ENCODE peak calls at places on chromosomes 6 and 20, in nine cellular contexts. One of them, this sample, is unnamed.

GRCh38 chr20:52494244-52494643 is 302.7 kb upstream of the ZFP64 start:
- DNase-seq in hippocampal formation: no peak
- DNase-seq in stimulated activated CD4-positive, alpha-beta T cell treated with anti-CD3 and anti-CD28 coated beads, Interleukin-2, amount 100 ng/mL, for 48 hours: peak
- DNase-seq in CD8-positive, alpha-beta T cell: peak
- DNase-seq in AG09319: peak
- DNase-seq in occipital lobe: no peak
- DNase-seq in GM20000: no peak
- DNase-seq in cerebellar cortex: no peak
- DNase-seq in skeletal muscle cell: peak
- DNase-seq in this sample: no peak

GRCh38 chr6:34795836-34796425 is 4.0 kb downstream of the BLTP3A start:
- DNase-seq in hippocampal formation: no peak
- DNase-seq in stimulated activated CD4-positive, alpha-beta T cell treated with anti-CD3 and anti-CD28 coated beads, Interleukin-2, amount 100 ng/mL, for 48 hours: no peak
- DNase-seq in CD8-positive, alpha-beta T cell: no peak
- DNase-seq in AG09319: no peak
- DNase-seq in occipital lobe: no peak
- DNase-seq in GM20000: no peak
- DNase-seq in cerebellar cortex: no peak
- DNase-seq in skeletal muscle cell: no peak
- DNase-seq in this sample: no peak

GRCh38 chr20:35698298-35699126 is 640 bp downstream of the NFS1 start:
- DNase-seq in hippocampal formation: no peak
- DNase-seq in stimulated activated CD4-positive, alpha-beta T cell treated with anti-CD3 and anti-CD28 coated beads, Interleukin-2, amount 100 ng/mL, for 48 hours: no peak
- DNase-seq in CD8-positive, alpha-beta T cell: no peak
- DNase-seq in AG09319: no peak
- DNase-seq in occipital lobe: no peak
- DNase-seq in GM20000: no peak
- DNase-seq in cerebellar cortex: peak
- DNase-seq in skeletal muscle cell: no peak
- DNase-seq in this sample: no peak

GRCh38 chr20:40442181-40442963 is 246.7 kb downstream of the MAFB start:
- DNase-seq in hippocampal formation: no peak
- DNase-seq in stimulated activated CD4-positive, alpha-beta T cell treated with anti-CD3 and anti-CD28 coated beads, Interleukin-2, amount 100 ng/mL, for 48 hours: no peak
- DNase-seq in CD8-positive, alpha-beta T cell: no peak
- DNase-seq in AG09319: no peak
- DNase-seq in occipital lobe: no peak
- DNase-seq in GM20000: no peak
- DNase-seq in cerebellar cortex: no peak
- DNase-seq in skeletal muscle cell: no peak
- DNase-seq in this sample: no peak

GRCh38 chr6:52493669-52494068 is 73.5 kb downstream of the EFHC1 start:
- DNase-seq in hippocampal formation: no peak
- DNase-seq in stimulated activated CD4-positive, alpha-beta T cell treated with anti-CD3 and anti-CD28 coated beads, Interleukin-2, amount 100 ng/mL, for 48 hours: no peak
- DNase-seq in CD8-positive, alpha-beta T cell: no peak
- DNase-seq in AG09319: no peak
- DNase-seq in occipital lobe: no peak
- DNase-seq in GM20000: peak
- DNase-seq in cerebellar cortex: no peak
- DNase-seq in skeletal muscle cell: no peak
- DNase-seq in this sample: no peak

GRCh38 chr20:10864076-10864672 is 190.4 kb upstream of the JAG1 start:
- DNase-seq in hippocampal formation: no peak
- DNase-seq in stimulated activated CD4-positive, alpha-beta T cell treated with anti-CD3 and anti-CD28 coated beads, Interleukin-2, amount 100 ng/mL, for 48 hours: no peak
- DNase-seq in CD8-positive, alpha-beta T cell: no peak
- DNase-seq in AG09319: peak
- DNase-seq in occipital lobe: no peak
- DNase-seq in GM20000: no peak
- DNase-seq in cerebellar cortex: no peak
- DNase-seq in skeletal muscle cell: no peak
- DNase-seq in this sample: no peak

GRCh38 chr20:48656661-48657211 is 171.1 kb downstream of the PREX1 start:
- DNase-seq in hippocampal formation: peak
- DNase-seq in stimulated activated CD4-positive, alpha-beta T cell treated with anti-CD3 and anti-CD28 coated beads, Interleukin-2, amount 100 ng/mL, for 48 hours: no peak
- DNase-seq in CD8-positive, alpha-beta T cell: no peak
- DNase-seq in AG09319: no peak
- DNase-seq in occipital lobe: peak
- DNase-seq in GM20000: no peak
- DNase-seq in cerebellar cortex: peak
- DNase-seq in skeletal muscle cell: no peak
- DNase-seq in this sample: no peak

GRCh38 chr20:63682384-63683139 is 13.9 kb upstream of the TNFRSF6B start:
- DNase-seq in hippocampal formation: no peak
- DNase-seq in stimulated activated CD4-positive, alpha-beta T cell treated with anti-CD3 and anti-CD28 coated beads, Interleukin-2, amount 100 ng/mL, for 48 hours: no peak
- DNase-seq in CD8-positive, alpha-beta T cell: no peak
- DNase-seq in AG09319: peak
- DNase-seq in occipital lobe: peak
- DNase-seq in GM20000: no peak
- DNase-seq in cerebellar cortex: no peak
- DNase-seq in skeletal muscle cell: peak
- DNase-seq in this sample: no peak

GRCh38 chr20:63095718-63096654 is 89.2 kb upstream of the BHLHE23 start:
- DNase-seq in hippocampal formation: no peak
- DNase-seq in stimulated activated CD4-positive, alpha-beta T cell treated with anti-CD3 and anti-CD28 coated beads, Interleukin-2, amount 100 ng/mL, for 48 hours: no peak
- DNase-seq in CD8-positive, alpha-beta T cell: no peak
- DNase-seq in AG09319: no peak
- DNase-seq in occipital lobe: no peak
- DNase-seq in GM20000: no peak
- DNase-seq in cerebellar cortex: no peak
- DNase-seq in skeletal muscle cell: no peak
- DNase-seq in this sample: no peak

GRCh38 chr6:157288575-157288974 is 34.7 kb downstream of the TMEM242 start:
- DNase-seq in hippocampal formation: no peak
- DNase-seq in stimulated activated CD4-positive, alpha-beta T cell treated with anti-CD3 and anti-CD28 coated beads, Interleukin-2, amount 100 ng/mL, for 48 hours: no peak
- DNase-seq in CD8-positive, alpha-beta T cell: no peak
- DNase-seq in AG09319: no peak
- DNase-seq in occipital lobe: no peak
- DNase-seq in GM20000: no peak
- DNase-seq in cerebellar cortex: no peak
- DNase-seq in skeletal muscle cell: no peak
- DNase-seq in this sample: no peak

GRCh38 chr6:30887901-30888300 is 3.6 kb downstream of the DDR1 start:
- DNase-seq in hippocampal formation: no peak
- DNase-seq in stimulated activated CD4-positive, alpha-beta T cell treated with anti-CD3 and anti-CD28 coated beads, Interleukin-2, amount 100 ng/mL, for 48 hours: no peak
- DNase-seq in CD8-positive, alpha-beta T cell: no peak
- DNase-seq in AG09319: no peak
- DNase-seq in occipital lobe: no peak
- DNase-seq in GM20000: no peak
- DNase-seq in cerebellar cortex: no peak
- DNase-seq in skeletal muscle cell: no peak
- DNase-seq in this sample: no peak

GRCh38 chr6:130676077-130676772 is 151.0 kb upstream of the SMLR1 start:
- DNase-seq in hippocampal formation: no peak
- DNase-seq in stimulated activated CD4-positive, alpha-beta T cell treated with anti-CD3 and anti-CD28 coated beads, Interleukin-2, amount 100 ng/mL, for 48 hours: no peak
- DNase-seq in CD8-positive, alpha-beta T cell: no peak
- DNase-seq in AG09319: no peak
- DNase-seq in occipital lobe: no peak
- DNase-seq in GM20000: no peak
- DNase-seq in cerebellar cortex: no peak
- DNase-seq in skeletal muscle cell: no peak
- DNase-seq in this sample: no peak

GRCh38 chr6:131037194-131037897 is 25.7 kb downstream of the EPB41L2 start:
- DNase-seq in hippocampal formation: no peak
- DNase-seq in stimulated activated CD4-positive, alpha-beta T cell treated with anti-CD3 and anti-CD28 coated beads, Interleukin-2, amount 100 ng/mL, for 48 hours: no peak
- DNase-seq in CD8-positive, alpha-beta T cell: no peak
- DNase-seq in AG09319: no peak
- DNase-seq in occipital lobe: no peak
- DNase-seq in GM20000: no peak
- DNase-seq in cerebellar cortex: no peak
- DNase-seq in skeletal muscle cell: no peak
- DNase-seq in this sample: no peak

GRCh38 chr20:64044484-64045247 is 4.8 kb downstream of the SOX18 start:
- DNase-seq in hippocampal formation: no peak
- DNase-seq in stimulated activated CD4-positive, alpha-beta T cell treated with anti-CD3 and anti-CD28 coated beads, Interleukin-2, amount 100 ng/mL, for 48 hours: no peak
- DNase-seq in CD8-positive, alpha-beta T cell: no peak
- DNase-seq in AG09319: no peak
- DNase-seq in occipital lobe: no peak
- DNase-seq in GM20000: no peak
- DNase-seq in cerebellar cortex: no peak
- DNase-seq in skeletal muscle cell: no peak
- DNase-seq in this sample: no peak

GRCh38 chr20:36591281-36591680 is 14.3 kb upstream of the RAB5IF start:
- DNase-seq in hippocampal formation: no peak
- DNase-seq in stimulated activated CD4-positive, alpha-beta T cell treated with anti-CD3 and anti-CD28 coated beads, Interleukin-2, amount 100 ng/mL, for 48 hours: no peak
- DNase-seq in CD8-positive, alpha-beta T cell: no peak
- DNase-seq in AG09319: no peak
- DNase-seq in occipital lobe: no peak
- DNase-seq in GM20000: no peak
- DNase-seq in cerebellar cortex: no peak
- DNase-seq in skeletal muscle cell: no peak
- DNase-seq in this sample: no peak

GRCh38 chr6:149127212-149127611 is 190.3 kb upstream of the TAB2 start:
- DNase-seq in hippocampal formation: no peak
- DNase-seq in stimulated activated CD4-positive, alpha-beta T cell treated with anti-CD3 and anti-CD28 coated beads, Interleukin-2, amount 100 ng/mL, for 48 hours: no peak
- DNase-seq in CD8-positive, alpha-beta T cell: no peak
- DNase-seq in AG09319: peak
- DNase-seq in occipital lobe: no peak
- DNase-seq in GM20000: no peak
- DNase-seq in cerebellar cortex: no peak
- DNase-seq in skeletal muscle cell: peak
- DNase-seq in this sample: no peak

GRCh38 chr6:14017626-14018475 is 93.1 kb downstream of the RNF182 start:
- DNase-seq in hippocampal formation: no peak
- DNase-seq in stimulated activated CD4-positive, alpha-beta T cell treated with anti-CD3 and anti-CD28 coated beads, Interleukin-2, amount 100 ng/mL, for 48 hours: no peak
- DNase-seq in CD8-positive, alpha-beta T cell: no peak
- DNase-seq in AG09319: no peak
- DNase-seq in occipital lobe: no peak
- DNase-seq in GM20000: no peak
- DNase-seq in cerebellar cortex: no peak
- DNase-seq in skeletal muscle cell: no peak
- DNase-seq in this sample: no peak

GRCh38 chr20:9051508-9051907 is 17.4 kb upstream of the PLCB4 start:
- DNase-seq in hippocampal formation: no peak
- DNase-seq in stimulated activated CD4-positive, alpha-beta T cell treated with anti-CD3 and anti-CD28 coated beads, Interleukin-2, amount 100 ng/mL, for 48 hours: no peak
- DNase-seq in CD8-positive, alpha-beta T cell: no peak
- DNase-seq in AG09319: peak
- DNase-seq in occipital lobe: no peak
- DNase-seq in GM20000: no peak
- DNase-seq in cerebellar cortex: no peak
- DNase-seq in skeletal muscle cell: peak
- DNase-seq in this sample: no peak

This sample was measured in CD4-positive, alpha-beta memory T cell.